ENCODE peak calls at places on chromosome 19, in five cellular contexts. F, B, S, G and Y are unnamed samples. For H3K4me1, the result is how much of the 10 kb centered on the place peaks cover.

GRCh38 chr19:39679791-39680168 is 24.1 kb downstream of the LGALS16 start:
- DNase-seq in F (no peak), B (no peak), S (no peak), G (no peak), Y (no peak)

GRCh38 chr19:44660081-44660480 is 11.2 kb upstream of the CEACAM19 start:
- DNase-seq in F (peak), B (no peak), S (no peak), G (no peak), Y (no peak)

GRCh38 chr19:33191501-33191900 is 2.6 kb upstream of the LRP3 start:
- DNase-seq in F (no peak), B (no peak), S (no peak), G (no peak), Y (no peak)

GRCh38 chr19:42246143-42246868 is 3.9 kb upstream of the GSK3A start:
- DNase-seq in F (peak), B (peak), S (peak), G (peak), Y (peak)

GRCh38 chr19:46861691-46862503 is 1.1 kb downstream of the ARHGAP35 start:
- DNase-seq in F (no peak), B (no peak), S (peak), G (no peak), Y (no peak)

GRCh38 chr19:38583219-38583984 is 34.4 kb downstream of the MAP4K1 start:
- DNase-seq in F (no peak), B (no peak), S (no peak), G (no peak), Y (no peak)

GRCh38 chr19:13637664-13638063 is 126.7 kb upstream of the MRI1 start:
- DNase-seq in F (no peak), B (no peak), S (no peak), G (peak), Y (no peak)

GRCh38 chr19:21358768-21359451 is at the start of gene ZNF738:
- DNase-seq in F (peak), B (peak), S (peak), G (peak), Y (peak)

GRCh38 chr19:6458695-6459355 is 767 bp downstream of the SLC25A23 start:
- DNase-seq in F (no peak), B (no peak), S (peak), G (no peak), Y (no peak)

GRCh38 chr19:37817180-37817911 is 38.0 kb upstream of the ZNF573 start:
- DNase-seq in F (peak), B (peak), S (peak), G (peak), Y (peak)

GRCh38 chr19:12996542-12997094 is 1.3 kb downstream of the NFIX start:
- DNase-seq in F (no peak), B (no peak), S (peak), G (peak), Y (no peak)

GRCh38 chr19:47157455-47158321 is 27.1 kb downstream of the SAE1 start:
- DNase-seq in F (no peak), B (peak), S (peak), G (peak), Y (peak)

GRCh38 chr19:56748443-56748842 is 76.9 kb upstream of the ZNF835 start:
- DNase-seq in F (no peak), B (no peak), S (no peak), G (peak), Y (no peak)

GRCh38 chr19:38640368-38640767 is 7.1 kb upstream of the ACTN4 start:
- DNase-seq in F (no peak), B (no peak), S (no peak), G (no peak), Y (no peak)

GRCh38 chr19:35824150-35824549 is 11.5 kb upstream of the PRODH2 start:
- DNase-seq in F (no peak), B (no peak), S (no peak), G (no peak), Y (no peak)

GRCh38 chr19:38389101-38389925 is 816 bp downstream of the SPRED3 start:
- DNase-seq in F (no peak), B (no peak), S (no peak), G (peak), Y (peak)

GRCh38 chr19:51418707-51419106 is 1.3 kb upstream of the SIGLEC10 start:
- DNase-seq in F (no peak), B (no peak), S (no peak), G (no peak), Y (no peak)

GRCh38 chr19:47582320-47582909 is 9.5 kb upstream of the ZNF541 start:
- DNase-seq in F (no peak), B (no peak), S (no peak), G (peak), Y (peak)

GRCh38 chr19:35153701-35154534 is 617 bp upstream of the FXYD5 start:
- DNase-seq in F (peak), B (no peak), S (peak), G (no peak), Y (no peak)

GRCh38 chr19:16585808-16586476 is 13.7 kb upstream of the SLC35E1 start:
- DNase-seq in F (no peak), B (no peak), S (no peak), G (no peak), Y (no peak)

GRCh38 chr19:15935167-15935702 is 906 bp upstream of the CYP4F11 start:
- DNase-seq in F (no peak), B (no peak), S (no peak), G (no peak), Y (no peak)

GRCh38 chr19:48881741-48882657 is 9.8 kb downstream of the PPP1R15A start:
- DNase-seq in F (no peak), B (no peak), S (no peak), G (no peak), Y (no peak)

GRCh38 chr19:46828484-46828883 is 22.2 kb downstream of the AP2S1 start:
- DNase-seq in F (no peak), B (no peak), S (no peak), G (peak), Y (peak)

GRCh38 chr19:21604351-21604926 is 99.0 kb downstream of the ZNF429 start:
- DNase-seq in F (no peak), B (no peak), S (no peak), G (peak), Y (peak)

GRCh38 chr19:35780058-35780457 is 4.7 kb downstream of the ARHGAP33 start:
- DNase-seq in F (no peak), B (no peak), S (no peak), G (no peak), Y (no peak)

GRCh38 chr19:50916069-50916468 is 4.9 kb upstream of the KLK4 start:
- DNase-seq in F (no peak), B (no peak), S (no peak), G (no peak), Y (no peak)

GRCh38 chr19:58563034-58563573 is 4.7 kb upstream of the UBE2M start:
- DNase-seq in F (no peak), B (no peak), S (peak), G (no peak), Y (no peak)

GRCh38 chr19:49716154-49716553 is 25.2 kb downstream of the CPT1C start:
- DNase-seq in F (no peak), B (no peak), S (no peak), G (no peak), Y (no peak)

GRCh38 chr19:40716655-40717324 is at the start of the genes COQ8B and ITPKC:
- DNase-seq in F (peak), B (peak), S (peak), G (peak), Y (peak)

GRCh38 chr19:1904385-1905070 is 671 bp upstream of the ADAT3 start:
- DNase-seq in F (peak), B (peak), S (peak), G (no peak), Y (no peak)

GRCh38 chr19:16367269-16367683 is 42.6 kb downstream of the KLF2 start:
- DNase-seq in F (peak), B (no peak), S (no peak), G (no peak), Y (no peak)

GRCh38 chr19:57560049-57560491 is 407 bp upstream of the ZNF550 start:
- DNase-seq in F (peak), B (peak), S (no peak), G (peak), Y (peak)

GRCh38 chr19:5397804-5398692 is 57.2 kb upstream of the ZNRF4 start:
- DNase-seq in F (no peak), B (no peak), S (no peak), G (no peak), Y (no peak)

GRCh38 chr19:17406039-17406886 is 833 bp upstream of the BST2 start:
- DNase-seq in F (no peak), B (no peak), S (no peak), G (no peak), Y (peak)

GRCh38 chr19:38266981-38267597 is 2.7 kb downstream of the SPINT2 start:
- DNase-seq in F (no peak), B (peak), S (no peak), G (peak), Y (peak)

DNA sequence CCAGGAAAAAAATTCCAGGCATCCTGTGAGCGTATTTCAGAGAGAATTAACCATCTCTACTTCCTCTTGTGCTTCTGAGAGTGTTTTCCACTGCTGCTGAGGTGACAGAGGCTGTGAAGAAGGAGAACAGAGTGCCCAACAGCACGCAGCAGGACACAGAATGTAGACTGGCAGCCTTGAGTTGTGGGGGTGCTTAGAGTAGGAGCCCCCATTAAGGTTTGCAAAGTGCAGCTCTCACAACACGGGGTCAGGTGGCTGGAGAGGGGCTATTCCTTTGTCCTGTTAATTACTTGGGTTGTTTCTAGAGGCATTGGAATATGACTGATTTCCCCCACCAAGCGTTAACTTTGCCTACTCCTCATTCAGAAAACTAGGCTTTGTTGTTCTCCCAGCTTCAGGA is 370.6 kb downstream of the TSHZ3 start:
- DNase-seq in F (no peak), B (no peak), S (no peak), G (no peak), Y (no peak)
- H3K4me1 ChIP-seq in F (under half), B (under half), S (under half), G (under half), Y (under half)

GRCh38 chr19:7636691-7637373 is at the start of gene STXBP2:
- DNase-seq in F (peak), B (peak), S (peak), G (no peak), Y (no peak)
- TF ChIP-seq CTCF in F (no peak), B (peak), S (no peak), G (no peak), Y (no peak)

GRCh38 chr19:18737954-18738351 is 53.2 kb downstream of the COMP start:
- DNase-seq in F (no peak), B (no peak), S (peak), G (no peak), Y (no peak)

GRCh38 chr19:18736415-18737336 is 53.2 kb downstream of the CRTC1 start:
- DNase-seq in F (no peak), B (no peak), S (peak), G (peak), Y (no peak)

GRCh38 chr19:18738961-18739690 is 52.0 kb downstream of the COMP start:
- DNase-seq in F (no peak), B (no peak), S (no peak), G (no peak), Y (no peak)

GRCh38 chr19:18735752-18736151 is 52.3 kb downstream of the CRTC1 start:
- DNase-seq in F (no peak), B (no peak), S (no peak), G (no peak), Y (no peak)

GRCh38 chr19:18737337-18737953 is 53.7 kb downstream of the COMP start:
- DNase-seq in F (no peak), B (no peak), S (no peak), G (no peak), Y (no peak)
- H3K4me1 ChIP-seq in F (under half), B (under half), S (half or more), G (under half), Y (under half)

GRCh38 chr19:28941833-28942232 is 271.1 kb downstream of the UQCRFS1 start:
- DNase-seq in F (no peak), B (no peak), S (peak), G (no peak), Y (no peak)

GRCh38 chr19:28949027-28949426 is 263.9 kb downstream of the UQCRFS1 start:
- DNase-seq in F (no peak), B (no peak), S (no peak), G (no peak), Y (no peak)

GRCh38 chr19:28940751-28941500 is 272.0 kb downstream of the UQCRFS1 start:
- DNase-seq in F (no peak), B (no peak), S (no peak), G (peak), Y (no peak)

GRCh38 chr19:28948531-28948930 is 264.4 kb downstream of the UQCRFS1 start:
- DNase-seq in F (no peak), B (no peak), S (no peak), G (no peak), Y (no peak)

DNA sequence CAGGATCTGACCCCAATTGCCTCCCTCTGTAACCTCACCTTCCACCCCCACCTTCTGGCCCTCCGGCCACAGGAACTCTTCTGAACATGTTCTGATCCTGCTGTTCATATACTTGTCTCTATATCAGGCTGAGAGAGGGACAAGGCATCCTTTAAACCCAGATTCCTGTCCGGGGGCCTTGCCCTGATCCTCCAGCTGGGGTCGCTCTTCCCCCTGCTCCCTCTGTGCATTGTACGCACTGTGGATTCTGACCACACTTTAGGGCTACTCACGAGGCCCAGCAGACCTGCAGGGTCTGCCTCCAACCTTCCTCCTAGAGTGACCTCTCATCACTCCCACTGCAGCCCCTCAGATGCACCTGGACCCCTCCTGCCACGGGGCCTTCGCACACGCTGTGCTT is 269.3 kb downstream of the UQCRFS1 start:
- DNase-seq in F (no peak), B (no peak), S (no peak), G (no peak), Y (no peak)
- TF ChIP-seq CTCF in F (no peak), B (no peak), S (no peak), G (no peak), Y (no peak)

GRCh38 chr19:23285948-23286347 is 35.8 kb upstream of the ZNF724 start:
- DNase-seq in F (no peak), B (no peak), S (no peak), G (no peak), Y (no peak)

GRCh38 chr19:23283925-23284324 is 33.7 kb upstream of the ZNF724 start:
- DNase-seq in F (peak), B (peak), S (peak), G (peak), Y (peak)

GRCh38 chr19:23286477-23286876 is 36.3 kb upstream of the ZNF724 start:
- DNase-seq in F (no peak), B (no peak), S (no peak), G (no peak), Y (no peak)

GRCh38 chr19:23287620-23288019 is 37.4 kb upstream of the ZNF724 start:
- DNase-seq in F (no peak), B (no peak), S (no peak), G (no peak), Y (no peak)

DNA sequence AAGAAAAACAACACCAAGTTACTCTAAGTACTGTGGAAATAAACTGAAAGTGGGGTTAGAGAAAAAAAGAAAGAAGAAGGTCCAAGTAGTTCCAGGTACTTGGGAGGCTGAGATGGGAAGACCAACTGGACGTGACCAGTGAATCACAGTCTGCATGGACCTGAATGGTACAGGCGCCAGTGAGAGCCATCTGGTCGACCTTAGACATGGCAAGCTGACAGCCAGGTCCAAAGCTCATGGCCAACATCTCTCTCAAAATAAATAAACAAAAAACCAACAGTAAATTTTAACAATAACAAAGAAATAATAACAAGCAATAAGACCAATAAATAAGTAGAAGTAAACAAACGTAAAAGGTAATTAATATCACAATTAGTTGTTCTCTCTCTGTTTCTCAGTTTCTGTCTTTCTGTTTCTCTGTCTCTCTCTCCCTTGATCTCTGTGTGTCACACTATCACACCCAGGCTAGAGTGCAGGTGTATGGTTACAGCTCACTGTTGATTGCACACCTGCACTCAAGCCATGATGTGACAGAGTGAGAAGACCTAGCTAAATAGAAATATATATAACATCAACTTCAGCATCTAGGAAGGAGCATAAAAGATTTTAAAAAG is 31.6 kb upstream of the ZNF724 start:
- DNase-seq in F (no peak), B (no peak), S (no peak), G (no peak), Y (no peak)
- H3K4me1 ChIP-seq in F (under half), B (under half), S (under half), G (under half), Y (under half)

GRCh38 chr19:902446-903226 is 9.4 kb downstream of the RNU6-9 start:
- DNase-seq in F (no peak), B (no peak), S (no peak), G (no peak), Y (no peak)
- TF ChIP-seq CTCF in F (no peak), B (no peak), S (no peak), G (no peak), Y (no peak)

GRCh38 chr19:8457209-8457608 is 12.4 kb downstream of the HNRNPM start:
- DNase-seq in F (no peak), B (no peak), S (no peak), G (no peak), Y (no peak)

GRCh38 chr19:8454218-8454617 is 9.4 kb downstream of the HNRNPM start:
- DNase-seq in F (no peak), B (no peak), S (no peak), G (no peak), Y (no peak)

GRCh38 chr19:8457802-8458201 is 13.0 kb downstream of the HNRNPM start:
- DNase-seq in F (no peak), B (no peak), S (no peak), G (no peak), Y (no peak)

GRCh38 chr19:8455018-8455417 is 10.2 kb downstream of the HNRNPM start:
- DNase-seq in F (no peak), B (no peak), S (no peak), G (no peak), Y (no peak)

GRCh38 chr19:8456064-8456463 is 11.3 kb downstream of the HNRNPM start:
- DNase-seq in F (no peak), B (no peak), S (no peak), G (no peak), Y (no peak)
- H3K4me1 ChIP-seq in F (half or more), B (under half), S (half or more), G (under half), Y (under half)

GRCh38 chr19:53916004-53916403 is 6.9 kb downstream of the CACNG7 start:
- DNase-seq in F (no peak), B (no peak), S (no peak), G (no peak), Y (no peak)

GRCh38 chr19:53910170-53910518 is 1.1 kb downstream of the CACNG7 start:
- DNase-seq in F (no peak), B (no peak), S (no peak), G (no peak), Y (no peak)

GRCh38 chr19:53909471-53910169 is 542 bp downstream of the CACNG7 start:
- DNase-seq in F (no peak), B (no peak), S (no peak), G (no peak), Y (no peak)

GRCh38 chr19:53915000-53915399 is 5.9 kb downstream of the CACNG7 start:
- DNase-seq in F (no peak), B (no peak), S (no peak), G (no peak), Y (no peak)

DNA sequence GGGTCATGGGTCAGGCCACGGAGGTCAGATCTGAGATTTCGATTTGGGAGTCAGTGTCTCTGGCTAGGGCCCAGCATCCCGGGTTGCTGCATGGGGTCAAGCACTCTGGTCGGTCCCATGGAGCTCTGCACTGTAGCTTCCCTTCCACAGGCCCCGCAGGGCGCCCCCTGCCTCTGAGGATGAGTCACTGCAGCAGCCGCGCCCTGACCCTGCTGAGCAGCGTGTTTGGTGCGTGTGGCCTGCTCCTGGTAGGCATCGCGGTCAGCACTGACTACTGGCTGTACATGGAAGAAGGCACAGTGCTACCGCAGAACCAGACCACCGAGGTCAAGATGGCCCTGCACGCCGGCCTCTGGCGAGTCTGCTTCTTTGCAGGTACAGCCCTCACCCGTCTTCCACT is 3.6 kb downstream of the CACNG7 start:
- DNase-seq in F (no peak), B (no peak), S (no peak), G (no peak), Y (no peak)
- TF ChIP-seq CTCF in F (peak), B (no peak), S (no peak), G (no peak), Y (no peak)

GRCh38 chr19:43599635-43600295 is 3.4 kb downstream of the ZNF576 start:
- DNase-seq in F (no peak), B (no peak), S (no peak), G (no peak), Y (no peak)
- H3K4me1 ChIP-seq in F (under half), B (under half), S (under half), G (under half), Y (under half)

GRCh38 chr19:11381535-11382369 is 2.4 kb downstream of the EPOR start:
- DNase-seq in F (peak), B (no peak), S (peak), G (peak), Y (peak)
- TF ChIP-seq CTCF in F (no peak), B (no peak), S (no peak), G (no peak), Y (no peak)